ENCODE peak calls at places on chromosome 21, in six cellular contexts. H, U, V, O, R and Z are unnamed samples.

GRCh38 chr21:28156590-28156989 is 836.1 kb downstream of the LTN1 start:
- DNase-seq in R (no peak), H (no peak), V (no peak), U (no peak), O (no peak), Z (no peak)

GRCh38 chr21:31446206-31446900 is 102.3 kb upstream of the TIAM1 start:
- DNase-seq in U (no peak), O (no peak), V (no peak), R (no peak), H (no peak), Z (no peak)

GRCh38 chr21:43208561-43209332 is 39.9 kb downstream of the CRYAA start:
- DNase-seq in O (no peak), V (no peak), U (no peak), R (no peak), H (no peak), Z (no peak)

GRCh38 chr21:44353200-44353970 is at the start of gene TRPM2:
- DNase-seq in U (no peak), R (no peak), V (no peak), O (peak), H (no peak), Z (no peak)

GRCh38 chr21:43728467-43729390 is 9.8 kb downstream of the PDXK start:
- DNase-seq in O (peak), V (peak), R (peak), U (peak), H (peak), Z (peak)

GRCh38 chr21:42991992-42992740 is 17.8 kb downstream of the PKNOX1 start:
- DNase-seq in V (peak), O (peak), R (no peak), H (no peak), U (no peak), Z (no peak)

GRCh38 chr21:17789085-17789484 is 30.1 kb downstream of the C21orf91 start:
- DNase-seq in R (no peak), U (no peak), O (no peak), H (no peak), V (no peak), Z (no peak)

GRCh38 chr21:39385299-39386145 is 36.6 kb upstream of the HMGN1 start:
- DNase-seq in V (no peak), O (no peak), H (no peak), U (peak), R (no peak), Z (peak)

GRCh38 chr21:37700641-37701202 is 215.5 kb downstream of the KCNJ6 start:
- DNase-seq in V (peak), H (peak), U (peak), R (peak), O (peak), Z (peak)

GRCh38 chr21:17981060-17981459 is 161.9 kb upstream of the C21orf91 start:
- DNase-seq in U (no peak), O (no peak), V (no peak), R (no peak), H (no peak), Z (no peak)

GRCh38 chr21:37712204-37712934 is 203.9 kb downstream of the KCNJ6 start:
- DNase-seq in H (peak), V (peak), O (peak), U (peak), R (no peak), Z (peak)

GRCh38 chr21:45302082-45303061 is 14.7 kb upstream of the POFUT2 start:
- DNase-seq in U (no peak), R (no peak), H (no peak), O (no peak), V (no peak), Z (no peak)

GRCh38 chr21:38957575-38958340 is 152.0 kb downstream of the ETS2 start:
- DNase-seq in R (no peak), O (no peak), H (no peak), U (no peak), V (no peak), Z (no peak)

DNA sequence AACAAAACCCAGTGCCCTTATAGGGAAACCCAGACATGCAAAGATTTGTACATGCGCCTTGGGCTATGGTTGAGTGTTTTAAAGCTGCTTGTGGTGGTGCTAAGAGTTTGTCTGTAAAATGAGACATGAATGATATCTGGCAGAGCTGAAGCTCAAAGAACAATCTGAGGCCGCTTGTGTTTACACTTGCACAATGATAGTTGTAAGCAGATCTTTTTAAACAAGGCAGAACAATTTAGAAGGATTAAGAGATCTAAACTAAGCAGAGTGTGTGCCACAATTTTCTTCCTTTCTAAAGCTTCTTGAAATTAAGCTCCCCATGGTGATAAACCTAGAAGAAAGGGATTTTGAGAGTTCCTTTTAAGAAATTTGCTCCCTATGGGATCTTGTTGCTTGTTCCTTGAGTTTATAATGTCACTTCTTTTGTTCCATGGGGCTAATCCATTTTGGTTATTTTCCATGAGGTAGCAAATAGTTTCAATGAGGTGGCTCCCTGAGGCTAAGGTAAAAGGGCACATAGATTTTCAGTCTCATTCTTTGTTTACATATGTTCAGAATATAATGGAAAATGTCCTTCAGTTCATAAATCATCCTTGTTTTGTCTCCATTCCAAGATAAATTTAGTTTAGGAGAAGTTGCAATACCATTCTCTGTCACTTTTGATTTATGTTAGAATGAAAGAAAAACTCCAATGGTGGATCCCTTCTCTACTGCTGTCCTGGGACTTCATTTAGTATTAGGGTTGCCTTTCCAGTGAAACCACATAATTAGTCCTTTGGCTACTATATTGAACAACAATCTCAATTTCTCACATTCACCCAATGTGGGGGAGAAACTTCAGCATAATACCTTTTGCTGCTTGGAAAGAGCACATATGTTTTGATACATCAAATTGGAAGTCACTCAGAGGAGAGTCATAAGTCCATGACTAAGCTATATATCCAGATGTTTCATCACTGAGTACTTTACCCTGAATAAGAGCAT is 80.7 kb upstream of the ADAMTS5 start:
- DNase-seq in R (no peak), V (no peak), H (no peak), U (no peak), O (no peak), Z (no peak)
- TF ChIP-seq GABPA in R (no peak), V (no peak), H (no peak), U (no peak), O (no peak), Z (no peak)

GRCh38 chr21:33434770-33435360 is 31.7 kb downstream of the IFNGR2 start:
- DNase-seq in U (no peak), H (no peak), V (no peak), O (peak), R (peak), Z (no peak)
- TF ChIP-seq GABPA in U (no peak), H (no peak), V (no peak), O (no peak), R (no peak), Z (no peak)

GRCh38 chr21:23921670-23922418 is 1685.4 kb downstream of the MRPL39 start:
- DNase-seq in O (no peak), H (no peak), R (no peak), V (peak), U (no peak), Z (no peak)
- TF ChIP-seq GABPA in O (no peak), H (no peak), R (no peak), V (no peak), U (no peak), Z (no peak)

GRCh38 chr21:34835526-34835925 is 166.7 kb downstream of the CLIC6 start:
- DNase-seq in U (peak), V (no peak), R (no peak), O (peak), H (no peak), Z (no peak)

GRCh38 chr21:34834307-34834706 is 165.5 kb downstream of the CLIC6 start:
- DNase-seq in H (no peak), U (no peak), O (no peak), R (no peak), V (no peak), Z (no peak)

GRCh38 chr21:34836933-34837505 is 168.2 kb downstream of the CLIC6 start:
- DNase-seq in U (no peak), H (no peak), V (no peak), R (no peak), O (no peak), Z (no peak)

GRCh38 chr21:34834852-34835501 is 166.2 kb downstream of the CLIC6 start:
- DNase-seq in H (no peak), U (no peak), O (no peak), R (no peak), V (no peak), Z (no peak)

DNA sequence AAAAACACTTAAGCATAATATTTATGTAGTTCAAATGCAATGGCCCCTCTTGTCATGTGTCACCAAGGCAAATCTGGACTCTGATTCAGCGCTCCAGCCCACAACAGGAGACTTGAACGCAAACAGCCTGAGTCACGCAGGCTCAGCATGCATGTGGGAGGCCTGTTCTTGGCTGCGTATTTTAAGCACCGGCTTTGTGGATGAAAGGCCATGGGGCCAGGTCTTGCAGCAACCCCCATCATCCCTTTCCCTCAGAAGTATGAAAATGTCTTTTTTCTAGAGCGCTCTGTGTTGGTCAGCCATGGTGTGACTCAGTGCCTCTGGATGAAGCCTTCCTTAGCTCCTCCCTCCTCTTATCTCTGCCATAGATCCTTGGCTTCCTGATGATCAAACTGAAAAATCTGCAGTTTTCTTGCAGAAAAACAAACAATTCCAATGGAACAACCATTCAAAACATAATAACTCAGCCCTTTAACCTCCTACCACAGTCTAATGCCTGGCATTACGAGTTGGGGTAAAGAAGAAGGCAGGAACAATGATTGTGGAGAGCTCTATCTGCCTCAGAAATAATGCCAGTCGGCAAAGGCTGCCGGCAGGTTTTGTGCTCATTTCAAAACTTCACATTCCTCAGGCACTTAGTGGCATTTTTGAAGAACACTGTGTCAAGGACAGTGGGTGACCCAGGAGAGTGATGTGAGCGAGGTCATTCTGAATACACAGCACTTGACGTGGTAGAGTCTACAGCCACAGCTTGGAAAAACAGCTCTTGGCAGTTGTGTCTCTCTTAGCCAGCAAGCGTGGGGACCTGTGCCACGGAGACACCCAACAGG is 167.5 kb downstream of the CLIC6 start:
- DNase-seq in V (no peak), O (peak), H (no peak), R (no peak), U (peak), Z (no peak)
- TF ChIP-seq GABPA in V (no peak), O (no peak), H (no peak), R (no peak), U (peak), Z (no peak)

GRCh38 chr21:46326110-46326703 is 2.3 kb downstream of the PCNT start:
- DNase-seq in V (no peak), O (no peak), H (no peak), U (peak), R (no peak), Z (no peak)
- TF ChIP-seq GABPA in V (no peak), O (no peak), H (no peak), U (peak), R (no peak), Z (no peak)

GRCh38 chr21:21029159-21029558 is 30.9 kb downstream of the NCAM2 start:
- DNase-seq in R (no peak), H (no peak), U (no peak), V (no peak), O (peak), Z (no peak)
- TF ChIP-seq GABPA in R (no peak), H (no peak), U (no peak), V (no peak), O (no peak), Z (no peak)

GRCh38 chr21:14982336-14982735 is 82.5 kb downstream of the NRIP1 start:
- DNase-seq in R (no peak), U (no peak), V (no peak), H (no peak), O (no peak), Z (no peak)
- TF ChIP-seq GABPA in R (no peak), U (no peak), V (no peak), H (no peak), O (no peak), Z (no peak)

DNA sequence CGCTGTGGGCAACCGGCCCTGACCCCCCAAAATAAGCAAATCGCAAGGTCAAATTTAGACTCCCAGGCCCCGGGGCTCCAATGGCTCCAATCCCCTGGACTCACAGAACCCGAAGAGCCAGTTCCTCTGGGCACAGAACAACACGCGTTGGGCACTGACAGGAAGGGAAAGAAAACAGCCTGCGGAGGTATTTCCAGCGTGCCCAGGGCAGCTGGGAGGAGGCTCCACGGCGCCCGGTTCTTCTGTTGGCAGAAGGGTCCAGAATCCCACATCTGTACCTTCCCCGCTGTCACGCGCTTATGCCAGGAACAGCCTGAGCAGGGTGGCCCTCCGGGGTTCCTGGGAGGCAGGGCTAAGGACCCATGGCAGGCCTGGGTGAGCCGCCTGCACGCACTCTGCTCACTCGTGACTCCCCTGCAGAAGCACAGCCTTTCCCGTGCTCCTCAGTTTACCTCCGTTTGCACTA is 85.5 kb downstream of the RIPK4 start:
- DNase-seq in R (no peak), U (no peak), O (no peak), V (no peak), H (no peak), Z (no peak)
- TF ChIP-seq GABPA in R (no peak), U (no peak), O (no peak), V (no peak), H (no peak), Z (no peak)